ENCODE peak calls at places on chromosomes 16 and 17, in four cellular contexts. P is A549, C is HepG2, G is K562. Q is an unnamed sample.

GRCh38 chr17:78875738-78876597 is 27.0 kb downstream of the CEP295NL start:
- DNase-seq in C (no peak), P (no peak), G (no peak), Q (no peak)

GRCh38 chr17:1231456-1231855 is 38.8 kb upstream of the BHLHA9 start:
- DNase-seq in C (no peak), P (no peak), G (no peak), Q (no peak)

GRCh38 chr17:3750926-3751325 is 27.2 kb downstream of the HASPIN start:
- DNase-seq in C (no peak), G (no peak), P (no peak), Q (no peak)

GRCh38 chr17:5209396-5209795 is 17.7 kb upstream of the ZNF594 start:
- DNase-seq in C (no peak), G (no peak), P (no peak), Q (no peak)

GRCh38 chr17:69677130-69677529 is 262.6 kb downstream of the MAP2K6 start:
- DNase-seq in P (no peak), C (no peak), G (no peak), Q (no peak)

GRCh38 chr17:45405250-45406086 is 27.2 kb downstream of the ARHGAP27 start:
- DNase-seq in P (no peak), C (no peak), G (peak), Q (no peak)

GRCh38 chr16:88957887-88958577 is 19.0 kb downstream of the CBFA2T3 start:
- DNase-seq in P (no peak), G (no peak), C (no peak), Q (no peak)

GRCh38 chr17:57900991-57901743 is 51.3 kb upstream of the MRPS23 start:
- DNase-seq in C (no peak), P (no peak), G (no peak), Q (no peak)

GRCh38 chr16:58264961-58265479 is 29.8 kb downstream of the PRSS54 start:
- DNase-seq in C (no peak), G (peak), P (peak), Q (no peak)

GRCh38 chr17:21524211-21524591 is 148.0 kb downstream of the KCNJ12 start:
- DNase-seq in C (no peak), P (no peak), G (peak), Q (no peak)

GRCh38 chr17:77875881-77876509 is 82.5 kb upstream of the TNRC6C start:
- DNase-seq in P (peak), G (peak), C (no peak), Q (no peak)

GRCh38 chr17:16243811-16244567 is 27.0 kb downstream of the PIGL start:
- DNase-seq in C (peak), G (peak), P (no peak), Q (no peak)

GRCh38 chr17:75244133-75244866 is 17.1 kb downstream of the GGA3 start:
- DNase-seq in P (no peak), C (no peak), G (no peak), Q (no peak)

GRCh38 chr17:82772026-82772425 is 20.2 kb downstream of the TBCD start:
- DNase-seq in G (no peak), P (peak), C (peak), Q (no peak)

GRCh38 chr17:58539703-58540102 is 25.3 kb upstream of the MTMR4 start:
- DNase-seq in C (no peak), P (no peak), G (no peak), Q (no peak)

GRCh38 chr16:80369138-80369537 is 171.7 kb upstream of the DYNLRB2 start:
- DNase-seq in G (no peak), P (no peak), C (no peak), Q (no peak)

GRCh38 chr17:882827-883585 is 96.6 kb downstream of the NXN start:
- DNase-seq in C (peak), P (no peak), G (no peak), Q (no peak)

GRCh38 chr16:19831678-19832077 is 53.0 kb downstream of the GPRC5B start:
- DNase-seq in C (no peak), G (no peak), P (no peak), Q (no peak)

GRCh38 chr17:80529904-80530292 is 14.7 kb upstream of the RPTOR start:
- DNase-seq in C (no peak), P (no peak), G (no peak), Q (no peak)

GRCh38 chr17:33164556-33164881 is 128.6 kb downstream of the ASIC2 start:
- DNase-seq in P (no peak), G (no peak), C (no peak), Q (no peak)
- TF ChIP-seq POLR2AphosphoS2 in P (no peak), G (no peak), C (no peak), Q (no peak)

GRCh38 chr16:51453296-51453695 is 302.2 kb upstream of the SALL1 start:
- DNase-seq in P (no peak), C (no peak), G (no peak), Q (no peak)
- TF ChIP-seq MYC in P (no peak), C (no peak), G (no peak), Q (no peak)

DNA sequence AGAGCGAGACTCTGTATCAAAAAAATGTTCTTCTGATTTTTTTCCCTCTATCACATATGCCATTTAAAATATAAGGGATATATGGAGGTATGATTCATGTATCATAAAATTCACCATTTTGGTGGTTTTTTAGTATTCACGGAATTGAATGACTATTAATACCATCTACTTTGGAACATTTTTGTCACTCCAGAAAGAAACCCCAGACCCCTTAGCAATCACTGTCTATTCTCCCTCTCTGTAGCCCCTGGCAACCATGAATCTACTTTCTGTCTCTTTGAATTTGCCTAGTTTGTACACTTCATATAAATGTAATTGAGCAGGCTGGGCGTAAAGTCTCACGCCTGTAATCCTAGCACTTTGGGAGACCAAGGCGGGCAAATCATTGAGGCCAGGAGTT is 75.9 kb downstream of the PRKCA start:
- DNase-seq in C (no peak), P (no peak), G (no peak), Q (no peak)
- TF ChIP-seq POLR2AphosphoS2 in C (no peak), P (no peak), G (no peak), Q (no peak)

GRCh38 chr16:62664566-62664965 is 628.3 kb upstream of the CDH8 start:
- DNase-seq in G (no peak), P (no peak), C (no peak), Q (no peak)

GRCh38 chr16:62661435-62661834 is 625.2 kb upstream of the CDH8 start:
- DNase-seq in G (no peak), P (no peak), C (no peak), Q (no peak)

DNA sequence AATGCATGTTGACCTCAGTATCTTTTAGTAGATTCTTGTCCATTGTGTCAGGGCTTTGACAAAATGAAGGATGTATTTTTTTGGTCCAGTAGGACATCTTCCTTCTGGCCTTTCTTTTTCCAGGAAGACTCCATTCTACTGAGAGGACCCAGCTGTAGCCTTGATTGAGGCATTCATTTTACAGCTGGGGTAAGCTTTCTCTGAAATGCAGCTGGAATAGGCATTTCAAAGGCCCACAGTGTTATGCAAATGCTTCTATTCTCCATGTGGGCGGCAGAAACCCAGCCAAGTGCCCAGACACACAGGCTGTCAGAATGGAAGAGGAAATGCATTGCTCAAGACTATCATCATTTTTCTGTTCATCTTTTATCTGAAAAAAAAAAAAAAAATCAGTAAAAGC is 629.0 kb upstream of the CDH8 start:
- DNase-seq in C (no peak), G (no peak), P (no peak), Q (no peak)
- TF ChIP-seq MYC in C (no peak), G (no peak), P (no peak), Q (no peak)

GRCh38 chr16:78501744-78502143 is 402.3 kb downstream of the WWOX start:
- DNase-seq in G (no peak), P (no peak), C (no peak), Q (no peak)
- TF ChIP-seq POLR2AphosphoS2 in G (no peak), P (no peak), C (no peak), Q (no peak)

GRCh38 chr17:28598799-28599310 is at the start of gene SPAG5:
- DNase-seq in P (peak), C (peak), G (peak), Q (peak)

GRCh38 chr17:28599311-28600184 is 723 bp upstream of the SPAG5 start:
- DNase-seq in P (peak), G (peak), C (peak), Q (peak)

GRCh38 chr17:28592260-28592659 is 6.6 kb downstream of the SPAG5 start:
- DNase-seq in P (no peak), G (no peak), C (no peak), Q (no peak)

GRCh38 chr17:28598389-28598788 is 436 bp downstream of the SPAG5 start:
- DNase-seq in P (peak), C (no peak), G (no peak), Q (no peak)

GRCh38 chr17:28597606-28598383 is 1.0 kb downstream of the SPAG5 start:
- DNase-seq in C (peak), P (no peak), G (peak), Q (no peak)
- TF ChIP-seq MYC in C (no peak), P (no peak), G (no peak), Q (no peak)

GRCh38 chr16:22291860-22292692 is 5.1 kb upstream of the POLR3E start:
- DNase-seq in C (no peak), P (no peak), G (peak), Q (no peak)
- TF ChIP-seq POLR2AphosphoS2 in C (no peak), P (no peak), G (no peak), Q (no peak)